ENCODE peak calls at places on chromosome 4, in seven cellular contexts. Q is K562, E is H1, K is HCT116, Z is SK-N-SH, Y is HepG2, T is GM12878. J is an unnamed sample.

GRCh38 chr4:168319486-168320019 is 1.0 kb upstream of the DDX60 start:
- DNase-seq in Q (no peak), E (no peak), K (no peak), Z (no peak), Y (no peak), T (no peak), J (no peak)

GRCh38 chr4:186566068-186566467 is 10.7 kb upstream of the MTNR1A start:
- DNase-seq in Q (no peak), E (no peak), K (no peak), Z (no peak), Y (no peak), T (no peak), J (no peak)

GRCh38 chr4:106854970-106855369 is 181.1 kb downstream of the DKK2 start:
- DNase-seq in Q (no peak), E (no peak), K (no peak), Z (no peak), Y (no peak), T (no peak), J (no peak)

GRCh38 chr4:66048861-66049260 is 378.6 kb upstream of the EPHA5 start:
- DNase-seq in Q (no peak), E (no peak), K (no peak), Z (no peak), Y (no peak), T (no peak), J (no peak)

GRCh38 chr4:155999743-156000142 is 46.1 kb upstream of the CTSO start:
- DNase-seq in Q (no peak), E (peak), K (peak), Z (no peak), Y (no peak), T (no peak), J (peak)

GRCh38 chr4:82561745-82562552 is at the start of gene TMEM150C:
- DNase-seq in Q (no peak), E (no peak), K (no peak), Z (peak), Y (no peak), T (no peak), J (no peak)

GRCh38 chr4:152807294-152807829 is 27.6 kb downstream of the ARFIP1 start:
- DNase-seq in Q (no peak), E (no peak), K (no peak), Z (no peak), Y (no peak), T (peak), J (no peak)

GRCh38 chr4:78667337-78667736 is 108.8 kb upstream of the BMP2K start:
- DNase-seq in Q (no peak), E (no peak), K (no peak), Z (no peak), Y (no peak), T (no peak), J (no peak)

GRCh38 chr4:26858947-26859401 is 1.7 kb upstream of the STIM2 start:
- DNase-seq in Q (no peak), E (no peak), K (no peak), Z (no peak), Y (no peak), T (no peak), J (no peak)

GRCh38 chr4:147576084-147576483 is 41.1 kb upstream of the TMEM184C start:
- DNase-seq in Q (no peak), E (no peak), K (no peak), Z (no peak), Y (no peak), T (no peak), J (no peak)

GRCh38 chr4:128322986-128323385 is 35.4 kb upstream of the PGRMC2 start:
- DNase-seq in Q (no peak), E (no peak), K (no peak), Z (no peak), Y (peak), T (no peak), J (peak)

GRCh38 chr4:184845367-184846011 is 19.7 kb upstream of the ACSL1 start:
- DNase-seq in Q (no peak), E (no peak), K (no peak), Z (no peak), Y (peak), T (no peak), J (peak)

GRCh38 chr4:172480471-172480870 is 667.3 kb downstream of the GALNTL6 start:
- DNase-seq in Q (no peak), E (no peak), K (no peak), Z (no peak), Y (no peak), T (no peak), J (no peak)

GRCh38 chr4:184503869-184504300 is 29.5 kb upstream of the IRF2 start:
- DNase-seq in Q (no peak), E (no peak), K (no peak), Z (no peak), Y (no peak), T (no peak), J (no peak)

GRCh38 chr4:88828846-88829245 is 131.2 kb upstream of the NAP1L5 start:
- DNase-seq in Q (no peak), E (no peak), K (no peak), Z (no peak), Y (no peak), T (no peak), J (no peak)

GRCh38 chr4:183348706-183349659 is 26.8 kb upstream of the CLDN24 start:
- DNase-seq in Q (peak), E (no peak), K (no peak), Z (no peak), Y (no peak), T (no peak), J (no peak)

GRCh38 chr4:56049428-56050212 is 100.9 kb downstream of the CEP135 start:
- DNase-seq in Q (peak), E (peak), K (peak), Z (peak), Y (no peak), T (no peak), J (no peak)

GRCh38 chr4:150068300-150068699 is 9.9 kb upstream of the DCLK2 start:
- DNase-seq in Q (no peak), E (no peak), K (no peak), Z (no peak), Y (no peak), T (no peak), J (no peak)

GRCh38 chr4:150072906-150073714 is 5.1 kb upstream of the DCLK2 start:
- DNase-seq in Q (no peak), E (no peak), K (no peak), Z (no peak), Y (no peak), T (no peak), J (no peak)

GRCh38 chr4:150072471-150072870 is 5.8 kb upstream of the DCLK2 start:
- DNase-seq in Q (no peak), E (no peak), K (no peak), Z (no peak), Y (no peak), T (no peak), J (no peak)

GRCh38 chr4:150069361-150069760 is 8.9 kb upstream of the DCLK2 start:
- DNase-seq in Q (no peak), E (no peak), K (no peak), Z (no peak), Y (no peak), T (no peak), J (no peak)

GRCh38 chr4:150070464-150071170 is 7.6 kb upstream of the DCLK2 start:
- DNase-seq in Q (no peak), E (no peak), K (no peak), Z (no peak), Y (no peak), T (no peak), J (no peak)
- TF ChIP-seq JUND in Q (no peak), E (no peak), K (no peak), Z (no peak), Y (no peak), T (no peak), J (no peak)

GRCh38 chr4:145298885-145299284 is 118.5 kb upstream of the OTUD4 start:
- DNase-seq in Q (no peak), E (no peak), K (no peak), Z (no peak), Y (no peak), T (peak), J (peak)
- TF ChIP-seq JUND in Q (no peak), E (no peak), K (no peak), Z (no peak), Y (no peak), T (no peak), J (no peak)

DNA sequence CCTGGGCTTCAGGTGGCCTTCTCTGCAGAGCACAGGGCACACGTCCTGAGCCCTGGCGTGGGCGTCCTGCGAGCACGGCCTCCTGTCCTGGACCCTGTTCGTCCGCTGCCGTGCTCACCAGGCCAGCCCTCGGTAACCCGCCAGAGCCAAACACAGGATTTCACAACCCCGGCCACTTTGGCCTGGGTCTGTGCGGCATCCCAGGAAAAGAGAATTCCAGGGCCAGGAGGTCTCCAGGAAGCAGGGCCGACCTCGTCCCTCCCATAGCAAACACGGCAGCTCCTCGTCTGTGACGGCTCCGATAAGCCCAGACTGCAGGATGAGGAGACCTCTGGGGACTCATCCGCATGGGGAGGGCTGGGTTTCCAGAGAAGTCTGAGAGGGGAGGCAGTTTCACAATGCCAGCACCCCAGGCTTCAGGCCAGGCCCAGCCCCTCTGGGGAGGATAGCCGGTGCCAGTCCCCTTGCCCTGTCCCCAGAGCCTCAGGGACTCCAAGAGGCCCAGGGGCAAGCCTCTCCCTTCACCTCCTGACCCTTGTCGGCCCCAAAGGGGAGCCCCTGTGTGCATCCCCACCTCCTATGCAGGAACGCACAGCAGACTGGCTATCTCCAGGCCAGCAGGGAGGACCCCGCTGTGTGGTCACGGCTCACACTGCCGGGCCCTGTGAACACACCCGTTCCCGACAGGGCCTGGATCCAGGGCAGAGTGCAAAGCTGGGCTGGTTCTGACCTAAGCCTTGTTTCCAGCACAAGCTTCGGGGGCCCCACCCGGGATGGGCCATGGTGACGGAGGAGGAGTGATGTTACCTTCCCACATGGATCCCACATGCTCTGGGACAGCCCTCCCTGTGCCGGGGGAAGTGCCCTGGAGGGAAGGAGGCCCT is 22.3 kb upstream of the HTRA3 start:
- DNase-seq in Q (no peak), E (no peak), K (no peak), Z (no peak), Y (peak), T (no peak), J (no peak)
- TF ChIP-seq JUND in Q (no peak), E (no peak), K (no peak), Z (no peak), Y (no peak), T (no peak), J (no peak)

GRCh38 chr4:12203945-12204344 is 775.3 kb upstream of the HS3ST1 start:
- DNase-seq in Q (no peak), E (no peak), K (no peak), Z (no peak), Y (no peak), T (no peak), J (no peak)
- TF ChIP-seq JUND in Q (no peak), E (no peak), K (no peak), Z (no peak), Y (no peak), T (no peak), J (no peak)